ENCODE peak calls at places on chromosomes 11 and 22, in six cellular contexts. W, O, U, H, G and N are unnamed samples.

GRCh38 chr11:26700536-26701235 is 21.2 kb downstream of the SLC5A12 start:
- DNase-seq in U (no peak), O (no peak), G (peak), W (no peak), H (peak), N (no peak)

GRCh38 chr11:128310676-128311445 is 276.5 kb downstream of the ETS1 start:
- DNase-seq in H (no peak), W (no peak), U (no peak), O (no peak), G (peak), N (no peak)

GRCh38 chr11:34281256-34281655 is 76.6 kb downstream of the ABTB2 start:
- DNase-seq in G (no peak), U (no peak), H (no peak), O (no peak), W (peak), N (no peak)

GRCh38 chr22:39622881-39623367 is 52.4 kb downstream of the CACNA1I start:
- DNase-seq in U (no peak), G (no peak), W (peak), O (peak), H (peak), N (no peak)

GRCh38 chr11:113579292-113579940 is 104.2 kb upstream of the DRD2 start:
- DNase-seq in W (no peak), H (peak), U (no peak), G (no peak), O (no peak), N (no peak)

GRCh38 chr22:35538801-35539321 is 1.8 kb upstream of the RASD2 start:
- DNase-seq in O (peak), H (peak), G (peak), W (peak), U (no peak), N (no peak)

GRCh38 chr11:96105197-96105895 is 181.4 kb upstream of the MTMR2 start:
- DNase-seq in H (no peak), O (no peak), G (peak), W (peak), U (no peak), N (no peak)

GRCh38 chr11:117933930-117934329 is 4.7 kb upstream of the TMPRSS13 start:
- DNase-seq in H (peak), U (no peak), G (no peak), O (peak), W (no peak), N (peak)

GRCh38 chr22:27075028-27075678 is 417.8 kb downstream of the MIAT start:
- DNase-seq in G (no peak), O (no peak), W (peak), H (peak), U (no peak), N (no peak)

GRCh38 chr11:43984519-43985385 is 42.3 kb downstream of the C11orf96 start:
- DNase-seq in W (no peak), U (peak), G (no peak), O (no peak), H (no peak), N (peak)

DNA sequence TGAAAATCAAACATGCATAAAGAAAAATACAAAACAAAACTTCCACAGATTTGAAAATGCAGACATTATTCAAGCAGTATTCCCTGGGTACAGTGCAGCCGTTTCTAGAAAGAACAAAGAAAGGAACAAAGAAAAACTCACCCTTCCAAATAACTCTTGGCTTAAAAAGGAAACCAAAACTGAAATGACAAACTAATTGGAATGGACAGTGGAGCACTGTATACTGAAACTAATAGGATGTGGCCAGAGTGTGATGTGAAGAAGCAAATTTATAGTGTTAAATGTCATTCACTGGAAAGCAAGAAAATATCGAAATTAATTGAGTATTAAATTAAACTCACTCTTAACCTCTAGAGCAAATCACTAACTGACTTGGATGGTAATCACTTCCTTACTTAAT is 55.4 kb downstream of the QSER1 start:
- DNase-seq in H (no peak), W (no peak), G (no peak), O (no peak), U (no peak), N (no peak)
- H3K4me3 ChIP-seq in H (no peak), W (no peak), G (peak), O (no peak), U (no peak), N (no peak)

GRCh38 chr22:43253839-43254238 is 66.9 kb upstream of the TTLL12 start:
- DNase-seq in W (no peak), O (no peak), U (no peak), G (no peak), H (no peak), N (no peak)

GRCh38 chr22:43257549-43257948 is 70.6 kb upstream of the TTLL12 start:
- DNase-seq in H (no peak), G (no peak), U (no peak), W (no peak), O (no peak), N (no peak)

GRCh38 chr22:43252319-43252718 is 65.4 kb upstream of the TTLL12 start:
- DNase-seq in G (no peak), H (no peak), W (no peak), U (no peak), O (no peak), N (no peak)

GRCh38 chr22:43256569-43257360 is 69.8 kb upstream of the TTLL12 start:
- DNase-seq in U (no peak), O (no peak), H (no peak), G (no peak), W (no peak), N (no peak)

GRCh38 chr22:43255299-43255698 is 68.4 kb upstream of the TTLL12 start:
- DNase-seq in G (no peak), O (no peak), H (no peak), U (no peak), W (no peak), N (no peak)
- H3K27ac ChIP-seq in G (no peak), O (no peak), H (no peak), U (no peak), W (no peak), N (no peak)

GRCh38 chr11:69637601-69637955 is 3.4 kb upstream of the CCND1 start:
- DNase-seq in G (no peak), W (no peak), H (peak), O (no peak), U (no peak), N (peak)
- H3K4me3 ChIP-seq in G (peak), W (peak), H (peak), O (peak), U (no peak), N (peak)

GRCh38 chr11:36456136-36456535 is 53.9 kb downstream of the TRAF6 start:
- DNase-seq in W (no peak), O (no peak), G (no peak), U (no peak), H (no peak), N (no peak)

GRCh38 chr11:36454991-36455611 is 55.0 kb downstream of the TRAF6 start:
- DNase-seq in W (peak), G (no peak), O (no peak), U (no peak), H (peak), N (no peak)

GRCh38 chr11:36453678-36454077 is 56.4 kb downstream of the TRAF6 start:
- DNase-seq in U (no peak), W (peak), G (peak), H (no peak), O (peak), N (no peak)

GRCh38 chr11:36454551-36454950 is 55.5 kb downstream of the TRAF6 start:
- DNase-seq in U (no peak), G (no peak), W (no peak), H (no peak), O (no peak), N (no peak)

GRCh38 chr11:36455658-36456111 is 54.4 kb downstream of the TRAF6 start:
- DNase-seq in G (peak), W (peak), U (peak), H (peak), O (peak), N (peak)
- H3K27ac ChIP-seq in G (peak), W (peak), U (peak), H (peak), O (peak), N (peak)

GRCh38 chr22:38504731-38505594 is 1.1 kb downstream of the DDX17 start:
- DNase-seq in O (peak), G (peak), U (peak), W (peak), H (peak), N (no peak)

GRCh38 chr22:38497869-38498268 is 8.2 kb downstream of the DDX17 start:
- DNase-seq in O (no peak), W (no peak), H (no peak), G (no peak), U (no peak), N (no peak)

GRCh38 chr22:38503021-38503420 is 3.1 kb downstream of the DDX17 start:
- DNase-seq in H (no peak), O (no peak), W (no peak), U (no peak), G (no peak), N (no peak)

GRCh38 chr22:38505595-38506117 is 455 bp downstream of the DDX17 start:
- DNase-seq in W (peak), G (peak), U (peak), O (peak), H (peak), N (peak)

DNA sequence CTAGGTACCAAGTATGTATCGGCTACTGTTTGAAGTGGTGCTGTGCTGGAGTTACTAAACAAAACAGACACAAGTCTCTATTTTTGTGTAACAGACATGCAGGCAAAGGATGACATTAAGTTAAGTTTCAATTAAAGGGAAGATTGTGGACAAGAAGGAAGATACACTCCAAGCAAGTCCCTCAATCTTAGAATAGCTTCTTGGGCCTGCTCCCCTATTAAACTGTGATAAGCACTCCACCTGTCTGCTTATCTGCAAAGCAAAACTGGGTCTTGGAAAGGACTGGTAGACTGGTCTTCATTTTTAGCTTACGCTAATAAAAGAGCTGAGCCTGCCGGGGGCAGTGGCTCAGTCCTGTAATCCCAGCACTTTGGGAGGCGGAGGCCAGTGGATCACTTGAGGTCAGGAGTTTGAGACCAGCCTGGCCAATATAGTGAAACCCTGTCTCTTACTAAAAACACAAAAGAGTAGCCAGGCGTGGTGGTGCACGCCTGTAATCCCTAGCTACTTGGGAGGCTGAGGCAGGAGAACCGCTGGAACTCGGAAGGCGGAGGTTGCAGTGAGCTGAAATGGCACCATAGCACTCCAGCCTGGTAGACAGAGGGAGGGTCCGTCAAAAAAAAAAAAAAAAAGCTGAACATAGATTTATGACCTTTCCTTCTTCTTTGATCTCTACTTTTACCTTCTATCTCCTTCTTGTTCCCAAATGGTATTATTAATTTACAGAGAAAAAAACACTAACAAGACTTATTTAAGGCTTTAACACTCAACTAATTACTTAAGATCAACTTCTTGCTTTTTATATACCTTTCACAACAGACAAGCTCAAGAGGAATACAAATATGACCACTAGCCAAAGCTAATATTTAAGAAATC is 4.1 kb downstream of the DDX17 start:
- DNase-seq in H (no peak), W (no peak), G (no peak), O (no peak), U (no peak), N (no peak)
- H3K4me3 ChIP-seq in H (peak), W (peak), G (peak), O (peak), U (no peak), N (peak)

GRCh38 chr11:18322818-18323570 is 627 bp downstream of the GTF2H1 start:
- DNase-seq in O (no peak), W (peak), G (no peak), H (peak), U (no peak), N (no peak)
- H3K27ac ChIP-seq in O (peak), W (no peak), G (peak), H (peak), U (peak), N (peak)

DNA sequence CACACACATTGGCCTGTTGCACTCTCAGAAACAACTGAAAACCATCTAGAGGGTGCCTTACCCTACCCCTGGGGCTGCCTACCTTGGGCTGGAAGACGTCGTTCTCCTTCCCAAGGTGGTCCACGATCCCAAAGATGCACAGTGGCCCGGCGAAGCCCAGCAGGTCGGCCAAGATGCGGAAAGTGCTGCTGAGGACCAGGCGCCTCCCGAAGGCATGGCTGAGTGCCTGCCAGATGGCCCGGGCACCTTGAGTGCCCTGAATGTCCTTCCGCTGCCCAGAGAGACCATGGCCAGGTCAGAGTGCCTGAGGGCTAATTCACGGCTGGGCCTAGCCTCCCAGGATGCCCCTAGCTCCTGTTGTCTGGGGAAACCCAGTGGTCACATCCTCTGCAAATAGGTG is 16.2 kb downstream of the ABCC8 start:
- DNase-seq in U (no peak), O (no peak), G (no peak), W (no peak), H (no peak), N (no peak)
- H3K4me3 ChIP-seq in U (no peak), O (no peak), G (no peak), W (no peak), H (no peak), N (no peak)

DNA sequence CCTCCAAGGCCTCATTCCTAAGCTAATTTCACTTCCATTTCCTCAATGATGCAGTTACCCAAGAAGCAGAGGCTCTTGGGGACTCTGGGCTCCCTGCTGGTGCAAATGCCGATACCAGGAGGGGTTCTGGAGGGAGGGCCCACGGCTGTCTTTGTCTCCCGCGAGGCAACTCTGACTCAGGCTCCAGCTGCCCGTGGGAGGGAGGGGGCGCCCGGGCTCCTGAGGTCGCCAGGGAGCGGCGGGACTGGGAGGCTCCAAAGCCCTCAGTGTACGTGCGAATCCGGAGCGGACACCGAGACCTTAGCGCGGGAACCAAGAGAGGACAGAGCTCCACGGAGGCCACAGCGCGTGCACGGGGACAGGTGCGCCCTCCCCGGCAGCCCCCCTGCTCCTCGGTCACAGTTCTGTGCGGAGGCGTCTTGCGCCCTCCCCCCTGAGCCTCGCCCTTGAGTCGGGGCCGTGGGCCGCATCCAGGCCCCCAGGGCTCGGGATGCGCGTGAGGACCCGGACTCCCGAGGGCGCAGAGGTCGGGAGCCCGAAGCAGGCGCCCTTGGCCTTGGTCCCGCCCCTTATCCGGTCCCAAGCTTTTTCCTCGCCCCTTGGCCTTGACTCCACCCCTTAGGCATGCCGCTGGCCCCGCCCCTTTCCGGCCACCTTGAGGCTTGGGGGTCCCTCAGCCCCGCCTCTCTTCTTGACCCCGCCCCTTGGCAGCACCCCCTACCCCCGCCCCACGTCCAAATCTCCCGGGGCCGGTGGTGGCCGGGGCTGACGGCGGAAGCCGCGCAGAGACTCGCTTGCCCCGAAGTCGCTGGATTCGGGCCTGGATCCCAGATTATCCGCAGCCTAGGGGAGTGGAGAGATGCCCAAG is 4.7 kb upstream of the SHISA8 start:
- DNase-seq in H (peak), G (peak), U (no peak), O (peak), W (peak), N (no peak)
- H3K27ac ChIP-seq in H (no peak), G (no peak), U (no peak), O (peak), W (no peak), N (no peak)